ENCODE peak calls at places on chromosomes 6 and 20, in eight cellular contexts. One of them, this sample, is unnamed.

GRCh38 chr20:5119143-5119434 is 669 bp downstream of the PCNA start:
- DNase-seq in H1: no peak
- DNase-seq in HCT116: no peak
- DNase-seq in GM12878: no peak
- DNase-seq in SK-N-SH: no peak
- DNase-seq in GM23338: no peak
- DNase-seq in K562: no peak
- DNase-seq in HepG2: no peak
- DNase-seq in this sample: no peak

GRCh38 chr6:166331503-166332133 is 10.7 kb downstream of the SFT2D1 start:
- DNase-seq in H1: no peak
- DNase-seq in HCT116: no peak
- DNase-seq in GM12878: no peak
- DNase-seq in SK-N-SH: no peak
- DNase-seq in GM23338: no peak
- DNase-seq in K562: peak; percentile 20
- DNase-seq in HepG2: no peak
- DNase-seq in this sample: no peak

GRCh38 chr6:33672808-33673207 is 38.7 kb downstream of the UQCC2 start:
- DNase-seq in H1: no peak
- DNase-seq in HCT116: no peak
- DNase-seq in GM12878: no peak
- DNase-seq in SK-N-SH: peak; percentile 65
- DNase-seq in GM23338: peak; percentile 59
- DNase-seq in K562: peak; percentile 80
- DNase-seq in HepG2: peak; percentile 78
- DNase-seq in this sample: peak; percentile 92

GRCh38 chr6:170367241-170367640 is 60.7 kb downstream of the FAM120B start:
- DNase-seq in H1: no peak
- DNase-seq in HCT116: no peak
- DNase-seq in GM12878: no peak
- DNase-seq in SK-N-SH: peak; percentile 69
- DNase-seq in GM23338: no peak
- DNase-seq in K562: no peak
- DNase-seq in HepG2: no peak
- DNase-seq in this sample: no peak

GRCh38 chr6:127177929-127178231 is 59.4 kb downstream of the RSPO3 start:
- DNase-seq in H1: no peak
- DNase-seq in HCT116: no peak
- DNase-seq in GM12878: no peak
- DNase-seq in SK-N-SH: no peak
- DNase-seq in GM23338: no peak
- DNase-seq in K562: no peak
- DNase-seq in HepG2: no peak
- DNase-seq in this sample: no peak

GRCh38 chr6:28929887-28930620 is 6.3 kb upstream of the TRIM27 start:
- DNase-seq in H1: no peak
- DNase-seq in HCT116: no peak
- DNase-seq in GM12878: no peak
- DNase-seq in SK-N-SH: no peak
- DNase-seq in GM23338: no peak
- DNase-seq in K562: peak; percentile 9
- DNase-seq in HepG2: no peak
- DNase-seq in this sample: no peak

GRCh38 chr6:15386110-15386755 is 140.4 kb downstream of the JARID2 start:
- DNase-seq in H1: no peak
- DNase-seq in HCT116: no peak
- DNase-seq in GM12878: no peak
- DNase-seq in SK-N-SH: no peak
- DNase-seq in GM23338: no peak
- DNase-seq in K562: no peak
- DNase-seq in HepG2: no peak
- DNase-seq in this sample: no peak

GRCh38 chr6:137043710-137044365 is 927 bp downstream of the IL20RA start:
- DNase-seq in H1: no peak
- DNase-seq in HCT116: no peak
- DNase-seq in GM12878: no peak
- DNase-seq in SK-N-SH: no peak
- DNase-seq in GM23338: peak; percentile 66
- DNase-seq in K562: no peak
- DNase-seq in HepG2: no peak
- DNase-seq in this sample: peak; percentile 39

GRCh38 chr6:34005845-34006644 is 139.8 kb downstream of the GRM4 start:
- DNase-seq in H1: peak; percentile 77
- DNase-seq in HCT116: no peak
- DNase-seq in GM12878: no peak
- DNase-seq in SK-N-SH: no peak
- DNase-seq in GM23338: peak; percentile 94
- DNase-seq in K562: no peak
- DNase-seq in HepG2: no peak
- DNase-seq in this sample: no peak

GRCh38 chr6:170383466-170384075 is 77.0 kb downstream of the FAM120B start:
- DNase-seq in H1: no peak
- DNase-seq in HCT116: no peak
- DNase-seq in GM12878: no peak
- DNase-seq in SK-N-SH: no peak
- DNase-seq in GM23338: no peak
- DNase-seq in K562: no peak
- DNase-seq in HepG2: no peak
- DNase-seq in this sample: no peak

GRCh38 chr6:159943101-159943632 is 25.7 kb upstream of the IGF2R start:
- DNase-seq in H1: no peak
- DNase-seq in HCT116: no peak
- DNase-seq in GM12878: no peak
- DNase-seq in SK-N-SH: no peak
- DNase-seq in GM23338: no peak
- DNase-seq in K562: no peak
- DNase-seq in HepG2: peak; percentile 35
- DNase-seq in this sample: no peak

GRCh38 chr20:64146936-64147451 is 17.3 kb upstream of the MYT1 start:
- DNase-seq in H1: no peak
- DNase-seq in HCT116: no peak
- DNase-seq in GM12878: no peak
- DNase-seq in SK-N-SH: no peak
- DNase-seq in GM23338: no peak
- DNase-seq in K562: no peak
- DNase-seq in HepG2: no peak
- DNase-seq in this sample: no peak

GRCh38 chr6:163897669-163898068 is 483.2 kb downstream of the QKI start:
- DNase-seq in H1: no peak
- DNase-seq in HCT116: no peak
- DNase-seq in GM12878: no peak
- DNase-seq in SK-N-SH: no peak
- DNase-seq in GM23338: no peak
- DNase-seq in K562: no peak
- DNase-seq in HepG2: no peak
- DNase-seq in this sample: no peak

GRCh38 chr6:156563710-156564109 is 213.5 kb upstream of the ARID1B start:
- DNase-seq in H1: no peak
- DNase-seq in HCT116: no peak
- DNase-seq in GM12878: no peak
- DNase-seq in SK-N-SH: peak; percentile 28
- DNase-seq in GM23338: no peak
- DNase-seq in K562: no peak
- DNase-seq in HepG2: no peak
- DNase-seq in this sample: no peak

GRCh38 chr6:42938987-42939809 is 9.9 kb downstream of the CNPY3 start:
- DNase-seq in H1: no peak
- DNase-seq in HCT116: no peak
- DNase-seq in GM12878: no peak
- DNase-seq in SK-N-SH: no peak
- DNase-seq in GM23338: peak; percentile 21
- DNase-seq in K562: peak; percentile 12
- DNase-seq in HepG2: peak; percentile 86
- DNase-seq in this sample: no peak

GRCh38 chr6:31081872-31082271 is 30.5 kb downstream of the C6orf15 start:
- DNase-seq in H1: no peak
- DNase-seq in HCT116: no peak
- DNase-seq in GM12878: no peak
- DNase-seq in SK-N-SH: no peak
- DNase-seq in GM23338: no peak
- DNase-seq in K562: no peak
- DNase-seq in HepG2: no peak
- DNase-seq in this sample: no peak

GRCh38 chr6:43125119-43125518 is 46.0 kb upstream of the SRF start:
- DNase-seq in H1: no peak
- DNase-seq in HCT116: no peak
- DNase-seq in GM12878: no peak
- DNase-seq in SK-N-SH: peak; percentile 85
- DNase-seq in GM23338: no peak
- DNase-seq in K562: no peak
- DNase-seq in HepG2: peak; percentile 31
- DNase-seq in this sample: no peak

GRCh38 chr6:50062051-50062450 is 12.3 kb upstream of the DEFB112 start:
- DNase-seq in H1: no peak
- DNase-seq in HCT116: peak; percentile 2
- DNase-seq in GM12878: no peak
- DNase-seq in SK-N-SH: peak; percentile 0
- DNase-seq in GM23338: peak; percentile 52
- DNase-seq in K562: peak; percentile 15
- DNase-seq in HepG2: peak; percentile 16
- DNase-seq in this sample: no peak

GRCh38 chr6:27091661-27092315 is 155.7 kb upstream of the PRSS16 start:
- DNase-seq in H1: peak; percentile 38
- DNase-seq in HCT116: peak; percentile 86
- DNase-seq in GM12878: peak; percentile 54
- DNase-seq in SK-N-SH: peak; percentile 65
- DNase-seq in GM23338: peak; percentile 54
- DNase-seq in K562: peak; percentile 57
- DNase-seq in HepG2: peak; percentile 66
- DNase-seq in this sample: peak; percentile 56

GRCh38 chr6:169427856-169428255 is 174.2 kb upstream of the THBS2 start:
- DNase-seq in H1: no peak
- DNase-seq in HCT116: no peak
- DNase-seq in GM12878: no peak
- DNase-seq in SK-N-SH: no peak
- DNase-seq in GM23338: peak; percentile 30
- DNase-seq in K562: no peak
- DNase-seq in HepG2: no peak
- DNase-seq in this sample: no peak

GRCh38 chr20:19915111-19915798 is 101.9 kb upstream of the NAA20 start:
- DNase-seq in H1: no peak
- DNase-seq in HCT116: no peak
- DNase-seq in GM12878: no peak
- DNase-seq in SK-N-SH: no peak
- DNase-seq in GM23338: no peak
- DNase-seq in K562: no peak
- DNase-seq in HepG2: no peak
- DNase-seq in this sample: no peak
- H3K4me1 ChIP-seq in H1: peaks cover 3% of the 10 kb centered on the region
- H3K4me1 ChIP-seq in HCT116: peaks cover 9% of the 10 kb centered on the region
- H3K4me1 ChIP-seq in GM12878: peaks cover 71% of the 10 kb centered on the region
- H3K4me1 ChIP-seq in SK-N-SH: no peaks in the 10 kb centered on the region
- H3K4me1 ChIP-seq in GM23338: peaks cover 7% of the 10 kb centered on the region
- H3K4me1 ChIP-seq in K562: no peaks in the 10 kb centered on the region
- H3K4me1 ChIP-seq in HepG2: peaks cover 35% of the 10 kb centered on the region
- H3K4me1 ChIP-seq in this sample: peaks cover 14% of the 10 kb centered on the region

GRCh38 chr20:48777005-48777404 is 50.8 kb downstream of the PREX1 start:
- DNase-seq in H1: no peak
- DNase-seq in HCT116: no peak
- DNase-seq in GM12878: no peak
- DNase-seq in SK-N-SH: no peak
- DNase-seq in GM23338: no peak
- DNase-seq in K562: no peak
- DNase-seq in HepG2: no peak
- DNase-seq in this sample: no peak
- TF ChIP-seq POLR2AphosphoS5 in H1: no peak
- TF ChIP-seq POLR2AphosphoS5 in HCT116: no peak
- TF ChIP-seq POLR2AphosphoS5 in GM12878: no peak
- TF ChIP-seq POLR2AphosphoS5 in SK-N-SH: no peak
- TF ChIP-seq POLR2AphosphoS5 in GM23338: no peak
- TF ChIP-seq POLR2AphosphoS5 in K562: no peak
- TF ChIP-seq POLR2AphosphoS5 in HepG2: no peak
- TF ChIP-seq POLR2AphosphoS5 in this sample: no peak

GRCh38 chr20:3727333-3728035 is 5.0 kb upstream of the HSPA12B start:
- DNase-seq in H1: no peak
- DNase-seq in HCT116: no peak
- DNase-seq in GM12878: no peak
- DNase-seq in SK-N-SH: no peak
- DNase-seq in GM23338: no peak
- DNase-seq in K562: no peak
- DNase-seq in HepG2: no peak
- DNase-seq in this sample: no peak
- H2AFZ ChIP-seq in H1: peak overlapping the region; percentile 73
- H2AFZ ChIP-seq in HCT116: peak overlapping the region; percentile 23
- H2AFZ ChIP-seq in GM12878: no peak overlapping the region
- H2AFZ ChIP-seq in SK-N-SH: no peak overlapping the region
- H2AFZ ChIP-seq in GM23338: peak overlapping the region; percentile 63
- H2AFZ ChIP-seq in K562: no peak overlapping the region
- H2AFZ ChIP-seq in HepG2: no peak overlapping the region
- H2AFZ ChIP-seq in this sample: no peak overlapping the region

GRCh38 chr20:38166707-38167233 is 1.7 kb upstream of the TGM2 start:
- DNase-seq in H1: no peak
- DNase-seq in HCT116: no peak
- DNase-seq in GM12878: no peak
- DNase-seq in SK-N-SH: no peak
- DNase-seq in GM23338: no peak
- DNase-seq in K562: no peak
- DNase-seq in HepG2: no peak
- DNase-seq in this sample: no peak
- H3K4me1 ChIP-seq in H1: no peaks in the 10 kb centered on the region
- H3K4me1 ChIP-seq in HCT116: peaks cover 33% of the 10 kb centered on the region
- H3K4me1 ChIP-seq in GM12878: peaks cover 17% of the 10 kb centered on the region
- H3K4me1 ChIP-seq in SK-N-SH: peaks cover 43% of the 10 kb centered on the region
- H3K4me1 ChIP-seq in GM23338: no peaks in the 10 kb centered on the region
- H3K4me1 ChIP-seq in K562: peaks cover 39% of the 10 kb centered on the region
- H3K4me1 ChIP-seq in HepG2: peaks cover 98% of the 10 kb centered on the region
- H3K4me1 ChIP-seq in this sample: peaks cover 74% of the 10 kb centered on the region

DNA sequence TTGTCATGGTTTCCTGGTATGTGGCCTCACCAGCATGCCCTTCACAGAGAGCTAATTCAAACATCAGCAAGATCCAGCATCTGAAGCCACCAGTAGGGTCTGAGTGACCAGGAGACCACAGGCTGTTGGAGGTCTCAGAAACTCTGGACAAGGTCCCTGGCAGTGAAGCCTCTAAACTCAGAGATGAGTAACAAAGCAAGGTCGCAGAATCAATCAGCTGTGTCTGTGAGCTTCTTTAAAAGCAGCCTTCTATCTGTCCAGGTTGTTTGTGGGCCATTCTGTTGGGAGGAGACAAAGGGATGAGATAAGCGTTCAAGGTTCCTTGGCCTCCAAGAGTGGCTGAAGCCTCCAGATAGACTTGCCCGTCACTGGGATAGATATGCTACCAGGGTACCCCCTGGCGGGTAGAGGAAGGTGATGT is 234.8 kb upstream of the RREB1 start:
- DNase-seq in H1: no peak
- DNase-seq in HCT116: no peak
- DNase-seq in GM12878: no peak
- DNase-seq in SK-N-SH: no peak
- DNase-seq in GM23338: peak; percentile 24
- DNase-seq in K562: no peak
- DNase-seq in HepG2: no peak
- DNase-seq in this sample: no peak
- TF ChIP-seq POLR2AphosphoS5 in H1: peak; percentile 22
- TF ChIP-seq POLR2AphosphoS5 in HCT116: no peak
- TF ChIP-seq POLR2AphosphoS5 in GM12878: no peak
- TF ChIP-seq POLR2AphosphoS5 in SK-N-SH: no peak
- TF ChIP-seq POLR2AphosphoS5 in GM23338: no peak
- TF ChIP-seq POLR2AphosphoS5 in K562: peak; percentile 68
- TF ChIP-seq POLR2AphosphoS5 in HepG2: no peak
- TF ChIP-seq POLR2AphosphoS5 in this sample: no peak

GRCh38 chr20:37413023-37413334 is 67.0 kb downstream of the SRC start:
- DNase-seq in H1: no peak
- DNase-seq in HCT116: no peak
- DNase-seq in GM12878: no peak
- DNase-seq in SK-N-SH: no peak
- DNase-seq in GM23338: no peak
- DNase-seq in K562: no peak
- DNase-seq in HepG2: no peak
- DNase-seq in this sample: peak; percentile 13
- H2AFZ ChIP-seq in H1: no peak overlapping the region
- H2AFZ ChIP-seq in HCT116: no peak overlapping the region
- H2AFZ ChIP-seq in GM12878: no peak overlapping the region
- H2AFZ ChIP-seq in SK-N-SH: no peak overlapping the region
- H2AFZ ChIP-seq in GM23338: no peak overlapping the region
- H2AFZ ChIP-seq in K562: no peak overlapping the region
- H2AFZ ChIP-seq in HepG2: no peak overlapping the region
- H2AFZ ChIP-seq in this sample: no peak overlapping the region

This sample was measured in endothelial cell of umbilical vein.